ENCODE peak calls at places on chromosomes 16 and 17, in five cellular contexts. One of them, this sample, is unnamed.

GRCh38 chr17:78486228-78486802 is 90.9 kb downstream of the DNAH17 start:
- DNase-seq in COR-L47: no peak
- DNase-seq in mammary epithelial cell: no peak
- DNase-seq in lower lobe of right lung: no peak
- DNase-seq in stimulated activated CD8-positive, alpha-beta memory T cell treated with anti-CD3 and anti-CD28 coated beads, Interleukin-15, amount 100 ng/mL, for 48 hours: no peak
- DNase-seq in this sample: no peak

GRCh38 chr16:143047-143446 is 4.6 kb upstream of the NPRL3 start:
- DNase-seq in COR-L47: no peak
- DNase-seq in mammary epithelial cell: no peak
- DNase-seq in lower lobe of right lung: no peak
- DNase-seq in stimulated activated CD8-positive, alpha-beta memory T cell treated with anti-CD3 and anti-CD28 coated beads, Interleukin-15, amount 100 ng/mL, for 48 hours: no peak
- DNase-seq in this sample: no peak

GRCh38 chr16:53958481-53958880 is 254.5 kb downstream of the FTO start:
- DNase-seq in COR-L47: no peak
- DNase-seq in mammary epithelial cell: no peak
- DNase-seq in lower lobe of right lung: no peak
- DNase-seq in stimulated activated CD8-positive, alpha-beta memory T cell treated with anti-CD3 and anti-CD28 coated beads, Interleukin-15, amount 100 ng/mL, for 48 hours: no peak
- DNase-seq in this sample: no peak

GRCh38 chr16:19844945-19845641 is 39.6 kb downstream of the GPRC5B start:
- DNase-seq in COR-L47: no peak
- DNase-seq in mammary epithelial cell: no peak
- DNase-seq in lower lobe of right lung: no peak
- DNase-seq in stimulated activated CD8-positive, alpha-beta memory T cell treated with anti-CD3 and anti-CD28 coated beads, Interleukin-15, amount 100 ng/mL, for 48 hours: no peak
- DNase-seq in this sample: peak

GRCh38 chr17:81217531-81217930 is 5.2 kb downstream of the CEP131 start:
- DNase-seq in COR-L47: no peak
- DNase-seq in mammary epithelial cell: no peak
- DNase-seq in lower lobe of right lung: no peak
- DNase-seq in stimulated activated CD8-positive, alpha-beta memory T cell treated with anti-CD3 and anti-CD28 coated beads, Interleukin-15, amount 100 ng/mL, for 48 hours: no peak
- DNase-seq in this sample: no peak

GRCh38 chr17:45823598-45823997 is 21.1 kb upstream of the SPPL2C start:
- DNase-seq in COR-L47: no peak
- DNase-seq in mammary epithelial cell: no peak
- DNase-seq in lower lobe of right lung: no peak
- DNase-seq in stimulated activated CD8-positive, alpha-beta memory T cell treated with anti-CD3 and anti-CD28 coated beads, Interleukin-15, amount 100 ng/mL, for 48 hours: no peak
- DNase-seq in this sample: no peak

GRCh38 chr17:47831934-47832327 is 461 bp downstream of the LRRC46 start:
- DNase-seq in COR-L47: no peak
- DNase-seq in mammary epithelial cell: no peak
- DNase-seq in lower lobe of right lung: no peak
- DNase-seq in stimulated activated CD8-positive, alpha-beta memory T cell treated with anti-CD3 and anti-CD28 coated beads, Interleukin-15, amount 100 ng/mL, for 48 hours: no peak
- DNase-seq in this sample: no peak

GRCh38 chr16:54228325-54228724 is 58.3 kb downstream of the IRX3 start:
- DNase-seq in COR-L47: no peak
- DNase-seq in mammary epithelial cell: no peak
- DNase-seq in lower lobe of right lung: no peak
- DNase-seq in stimulated activated CD8-positive, alpha-beta memory T cell treated with anti-CD3 and anti-CD28 coated beads, Interleukin-15, amount 100 ng/mL, for 48 hours: no peak
- DNase-seq in this sample: no peak

GRCh38 chr16:84454611-84455010 is 49.8 kb downstream of the MEAK7 start:
- DNase-seq in COR-L47: no peak
- DNase-seq in mammary epithelial cell: no peak
- DNase-seq in lower lobe of right lung: peak
- DNase-seq in stimulated activated CD8-positive, alpha-beta memory T cell treated with anti-CD3 and anti-CD28 coated beads, Interleukin-15, amount 100 ng/mL, for 48 hours: no peak
- DNase-seq in this sample: no peak

GRCh38 chr16:75228143-75228976 is 9.6 kb downstream of the CTRB1 start:
- DNase-seq in COR-L47: no peak
- DNase-seq in mammary epithelial cell: no peak
- DNase-seq in lower lobe of right lung: no peak
- DNase-seq in stimulated activated CD8-positive, alpha-beta memory T cell treated with anti-CD3 and anti-CD28 coated beads, Interleukin-15, amount 100 ng/mL, for 48 hours: no peak
- DNase-seq in this sample: no peak

GRCh38 chr17:55668581-55668980 is 54.1 kb downstream of the TMEM100 start:
- DNase-seq in COR-L47: no peak
- DNase-seq in mammary epithelial cell: no peak
- DNase-seq in lower lobe of right lung: no peak
- DNase-seq in stimulated activated CD8-positive, alpha-beta memory T cell treated with anti-CD3 and anti-CD28 coated beads, Interleukin-15, amount 100 ng/mL, for 48 hours: no peak
- DNase-seq in this sample: no peak

GRCh38 chr16:86457621-86458456 is 52.5 kb upstream of the FOXF1 start:
- DNase-seq in COR-L47: no peak
- DNase-seq in mammary epithelial cell: no peak
- DNase-seq in lower lobe of right lung: no peak
- DNase-seq in stimulated activated CD8-positive, alpha-beta memory T cell treated with anti-CD3 and anti-CD28 coated beads, Interleukin-15, amount 100 ng/mL, for 48 hours: no peak
- DNase-seq in this sample: peak

GRCh38 chr17:28467456-28468025 is 5.9 kb upstream of the SLC13A2 start:
- DNase-seq in COR-L47: no peak
- DNase-seq in mammary epithelial cell: peak
- DNase-seq in lower lobe of right lung: no peak
- DNase-seq in stimulated activated CD8-positive, alpha-beta memory T cell treated with anti-CD3 and anti-CD28 coated beads, Interleukin-15, amount 100 ng/mL, for 48 hours: no peak
- DNase-seq in this sample: peak

GRCh38 chr17:47244697-47245096 is 8.9 kb upstream of the ITGB3 start:
- DNase-seq in COR-L47: no peak
- DNase-seq in mammary epithelial cell: no peak
- DNase-seq in lower lobe of right lung: no peak
- DNase-seq in stimulated activated CD8-positive, alpha-beta memory T cell treated with anti-CD3 and anti-CD28 coated beads, Interleukin-15, amount 100 ng/mL, for 48 hours: no peak
- DNase-seq in this sample: peak

GRCh38 chr16:74738134-74738541 is 36.5 kb downstream of the FA2H start:
- DNase-seq in COR-L47: no peak
- DNase-seq in mammary epithelial cell: no peak
- DNase-seq in lower lobe of right lung: no peak
- DNase-seq in stimulated activated CD8-positive, alpha-beta memory T cell treated with anti-CD3 and anti-CD28 coated beads, Interleukin-15, amount 100 ng/mL, for 48 hours: no peak
- DNase-seq in this sample: no peak

GRCh38 chr17:67993998-67994361 is 2.3 kb downstream of the C17orf58 start:
- DNase-seq in COR-L47: no peak
- DNase-seq in mammary epithelial cell: no peak
- DNase-seq in lower lobe of right lung: no peak
- DNase-seq in stimulated activated CD8-positive, alpha-beta memory T cell treated with anti-CD3 and anti-CD28 coated beads, Interleukin-15, amount 100 ng/mL, for 48 hours: no peak
- DNase-seq in this sample: peak

GRCh38 chr17:45784583-45785372 is 658 bp downstream of the CRHR1 start:
- DNase-seq in COR-L47: peak
- DNase-seq in mammary epithelial cell: peak
- DNase-seq in lower lobe of right lung: peak
- DNase-seq in stimulated activated CD8-positive, alpha-beta memory T cell treated with anti-CD3 and anti-CD28 coated beads, Interleukin-15, amount 100 ng/mL, for 48 hours: peak
- DNase-seq in this sample: no peak

GRCh38 chr16:28063611-28064061 is at the start of gene GSG1L:
- DNase-seq in COR-L47: no peak
- DNase-seq in mammary epithelial cell: no peak
- DNase-seq in lower lobe of right lung: no peak
- DNase-seq in stimulated activated CD8-positive, alpha-beta memory T cell treated with anti-CD3 and anti-CD28 coated beads, Interleukin-15, amount 100 ng/mL, for 48 hours: no peak
- DNase-seq in this sample: no peak

GRCh38 chr16:75566889-75567255 is 693 bp downstream of the GABARAPL2 start:
- DNase-seq in COR-L47: no peak
- DNase-seq in mammary epithelial cell: no peak
- DNase-seq in lower lobe of right lung: no peak
- DNase-seq in stimulated activated CD8-positive, alpha-beta memory T cell treated with anti-CD3 and anti-CD28 coated beads, Interleukin-15, amount 100 ng/mL, for 48 hours: no peak
- DNase-seq in this sample: no peak

GRCh38 chr16:18048858-18049257 is 287.7 kb downstream of the NPIPA8 start:
- DNase-seq in COR-L47: no peak
- DNase-seq in mammary epithelial cell: no peak
- DNase-seq in lower lobe of right lung: no peak
- DNase-seq in stimulated activated CD8-positive, alpha-beta memory T cell treated with anti-CD3 and anti-CD28 coated beads, Interleukin-15, amount 100 ng/mL, for 48 hours: no peak
- DNase-seq in this sample: no peak

GRCh38 chr17:15279011-15279477 is 13.9 kb upstream of the PMP22 start:
- DNase-seq in COR-L47: no peak
- DNase-seq in mammary epithelial cell: peak
- DNase-seq in lower lobe of right lung: no peak
- DNase-seq in stimulated activated CD8-positive, alpha-beta memory T cell treated with anti-CD3 and anti-CD28 coated beads, Interleukin-15, amount 100 ng/mL, for 48 hours: no peak
- DNase-seq in this sample: peak

GRCh38 chr17:77356690-77357201 is 216.0 kb downstream of the SEC14L1 start:
- DNase-seq in COR-L47: no peak
- DNase-seq in mammary epithelial cell: no peak
- DNase-seq in lower lobe of right lung: no peak
- DNase-seq in stimulated activated CD8-positive, alpha-beta memory T cell treated with anti-CD3 and anti-CD28 coated beads, Interleukin-15, amount 100 ng/mL, for 48 hours: no peak
- DNase-seq in this sample: no peak

GRCh38 chr17:56985371-56986162 is 7.6 kb downstream of the SCPEP1 start:
- DNase-seq in COR-L47: no peak
- DNase-seq in mammary epithelial cell: no peak
- DNase-seq in lower lobe of right lung: peak
- DNase-seq in stimulated activated CD8-positive, alpha-beta memory T cell treated with anti-CD3 and anti-CD28 coated beads, Interleukin-15, amount 100 ng/mL, for 48 hours: no peak
- DNase-seq in this sample: no peak

GRCh38 chr16:20768121-20768520 is 4.3 kb downstream of the ACSM3 start:
- DNase-seq in COR-L47: no peak
- DNase-seq in mammary epithelial cell: peak
- DNase-seq in lower lobe of right lung: no peak
- DNase-seq in stimulated activated CD8-positive, alpha-beta memory T cell treated with anti-CD3 and anti-CD28 coated beads, Interleukin-15, amount 100 ng/mL, for 48 hours: no peak
- DNase-seq in this sample: no peak

GRCh38 chr16:27441276-27441675 is 39.3 kb downstream of the IL21R start:
- DNase-seq in COR-L47: no peak
- DNase-seq in mammary epithelial cell: no peak
- DNase-seq in lower lobe of right lung: no peak
- DNase-seq in stimulated activated CD8-positive, alpha-beta memory T cell treated with anti-CD3 and anti-CD28 coated beads, Interleukin-15, amount 100 ng/mL, for 48 hours: no peak
- DNase-seq in this sample: no peak

GRCh38 chr17:6084226-6085161 is 14.3 kb downstream of the WSCD1 start:
- DNase-seq in COR-L47: no peak
- DNase-seq in mammary epithelial cell: no peak
- DNase-seq in lower lobe of right lung: no peak
- DNase-seq in stimulated activated CD8-positive, alpha-beta memory T cell treated with anti-CD3 and anti-CD28 coated beads, Interleukin-15, amount 100 ng/mL, for 48 hours: no peak
- DNase-seq in this sample: no peak

GRCh38 chr17:40076101-40076498 is 13.3 kb downstream of the THRA start:
- DNase-seq in COR-L47: no peak
- DNase-seq in mammary epithelial cell: no peak
- DNase-seq in lower lobe of right lung: no peak
- DNase-seq in stimulated activated CD8-positive, alpha-beta memory T cell treated with anti-CD3 and anti-CD28 coated beads, Interleukin-15, amount 100 ng/mL, for 48 hours: no peak
- DNase-seq in this sample: no peak

GRCh38 chr17:41812176-41813038 is at the start of gene FKBP10:
- DNase-seq in COR-L47: peak
- DNase-seq in mammary epithelial cell: peak
- DNase-seq in lower lobe of right lung: no peak
- DNase-seq in stimulated activated CD8-positive, alpha-beta memory T cell treated with anti-CD3 and anti-CD28 coated beads, Interleukin-15, amount 100 ng/mL, for 48 hours: no peak
- DNase-seq in this sample: peak

GRCh38 chr17:27550974-27551505 is 79.9 kb upstream of the LGALS9 start:
- DNase-seq in COR-L47: peak
- DNase-seq in mammary epithelial cell: no peak
- DNase-seq in lower lobe of right lung: no peak
- DNase-seq in stimulated activated CD8-positive, alpha-beta memory T cell treated with anti-CD3 and anti-CD28 coated beads, Interleukin-15, amount 100 ng/mL, for 48 hours: no peak
- DNase-seq in this sample: no peak

GRCh38 chr16:67936876-67937605 is 391 bp upstream of the PSMB10 start:
- DNase-seq in COR-L47: no peak
- DNase-seq in mammary epithelial cell: peak
- DNase-seq in lower lobe of right lung: no peak
- DNase-seq in stimulated activated CD8-positive, alpha-beta memory T cell treated with anti-CD3 and anti-CD28 coated beads, Interleukin-15, amount 100 ng/mL, for 48 hours: peak
- DNase-seq in this sample: peak

GRCh38 chr17:66190738-66191606 is 961 bp downstream of the CEP112 start:
- DNase-seq in COR-L47: no peak
- DNase-seq in mammary epithelial cell: peak
- DNase-seq in lower lobe of right lung: peak
- DNase-seq in stimulated activated CD8-positive, alpha-beta memory T cell treated with anti-CD3 and anti-CD28 coated beads, Interleukin-15, amount 100 ng/mL, for 48 hours: no peak
- DNase-seq in this sample: peak

GRCh38 chr17:59451706-59452105 is 113.7 kb upstream of the DHX40 start:
- DNase-seq in COR-L47: no peak
- DNase-seq in mammary epithelial cell: peak
- DNase-seq in lower lobe of right lung: no peak
- DNase-seq in stimulated activated CD8-positive, alpha-beta memory T cell treated with anti-CD3 and anti-CD28 coated beads, Interleukin-15, amount 100 ng/mL, for 48 hours: no peak
- DNase-seq in this sample: peak

GRCh38 chr17:64024781-64025731 is 4.6 kb upstream of the ICAM2 start:
- DNase-seq in COR-L47: no peak
- DNase-seq in mammary epithelial cell: no peak
- DNase-seq in lower lobe of right lung: no peak
- DNase-seq in stimulated activated CD8-positive, alpha-beta memory T cell treated with anti-CD3 and anti-CD28 coated beads, Interleukin-15, amount 100 ng/mL, for 48 hours: no peak
- DNase-seq in this sample: peak

GRCh38 chr17:61412860-61413653 is 13.4 kb downstream of the TBX2 start:
- DNase-seq in COR-L47: no peak
- DNase-seq in mammary epithelial cell: no peak
- DNase-seq in lower lobe of right lung: no peak
- DNase-seq in stimulated activated CD8-positive, alpha-beta memory T cell treated with anti-CD3 and anti-CD28 coated beads, Interleukin-15, amount 100 ng/mL, for 48 hours: no peak
- DNase-seq in this sample: no peak

This sample was measured in fibroblast of pulmonary artery.